ENCODE peak calls at places on chromosomes 6 and 20, in six cellular contexts. I, X, N, C, Z and G are unnamed samples.

GRCh38 chr6:119129968-119130484 is 51.6 kb upstream of the FAM184A start:
- DNase-seq in Z (no peak), X (no peak), I (no peak), C (no peak), N (no peak), G (no peak)

GRCh38 chr6:15842718-15843117 is 179.9 kb upstream of the DTNBP1 start:
- DNase-seq in C (no peak), Z (no peak), N (no peak), I (no peak), X (no peak), G (no peak)

GRCh38 chr20:58510921-58511320 is 4.3 kb downstream of the APCDD1L start:
- DNase-seq in N (no peak), Z (peak), I (no peak), C (no peak), X (no peak), G (no peak)

GRCh38 chr6:132763269-132763668 is 5.6 kb upstream of the VNN2 start:
- DNase-seq in Z (no peak), N (peak), C (peak), I (peak), X (peak), G (peak)

GRCh38 chr6:131808460-131809269 is 845 bp downstream of the ENPP1 start:
- DNase-seq in I (no peak), Z (no peak), C (no peak), N (no peak), X (no peak), G (no peak)

GRCh38 chr20:20430066-20430465 is 62.2 kb downstream of the INSM1 start:
- DNase-seq in Z (no peak), I (no peak), N (no peak), C (no peak), X (no peak), G (no peak)

GRCh38 chr6:123001540-123001939 is 5.5 kb downstream of the CLVS2 start:
- DNase-seq in N (no peak), C (no peak), X (no peak), Z (no peak), I (no peak), G (no peak)

GRCh38 chr6:29702519-29703103 is 20.6 kb upstream of the HLA-F start:
- DNase-seq in Z (no peak), I (peak), C (no peak), N (peak), X (peak), G (peak)

GRCh38 chr6:114430534-114431124 is 87.8 kb upstream of the HS3ST5 start:
- DNase-seq in C (no peak), X (no peak), Z (no peak), N (no peak), I (no peak), G (no peak)

DNA sequence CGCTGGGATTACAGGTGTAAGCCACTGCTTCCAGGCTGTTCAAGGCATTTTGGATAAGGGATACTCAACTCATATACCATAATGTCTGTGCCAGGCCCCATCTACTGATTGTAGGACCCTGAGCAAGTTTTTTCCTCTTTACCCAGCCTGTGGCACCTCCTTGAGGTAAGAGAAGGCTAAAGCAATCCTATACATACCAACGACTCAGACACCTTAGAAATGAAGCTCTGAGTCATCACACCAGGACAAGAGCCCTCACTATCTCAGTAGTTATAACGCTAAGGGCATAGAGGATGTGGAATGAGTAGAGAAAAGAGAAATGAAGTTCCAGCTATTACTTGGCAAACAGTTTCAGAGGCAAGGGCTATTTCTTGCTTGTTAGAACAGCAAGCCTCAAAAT is 16.9 kb downstream of the NDRG3 start:
- DNase-seq in I (no peak), N (peak), Z (no peak), X (peak), C (no peak), G (peak)
- TF ChIP-seq CTCF in I (no peak), N (peak), Z (peak), X (peak), C (no peak), G (no peak)

GRCh38 chr6:110999634-111000270 is 17.9 kb downstream of the RPF2 start:
- DNase-seq in N (peak), X (no peak), Z (no peak), C (no peak), I (no peak), G (no peak)
- TF ChIP-seq CTCF in N (peak), X (peak), Z (peak), C (peak), I (no peak), G (no peak)

GRCh38 chr20:36795691-36796090 is 22.1 kb upstream of the DSN1 start:
- DNase-seq in C (no peak), N (no peak), I (no peak), Z (no peak), X (no peak), G (no peak)

GRCh38 chr20:36793294-36794115 is 19.9 kb upstream of the DSN1 start:
- DNase-seq in X (no peak), N (no peak), C (no peak), I (no peak), Z (peak), G (no peak)

GRCh38 chr20:36791862-36792261 is 18.3 kb upstream of the DSN1 start:
- DNase-seq in X (no peak), I (peak), N (no peak), C (no peak), Z (no peak), G (no peak)

GRCh38 chr20:36794116-36794474 is 20.5 kb upstream of the DSN1 start:
- DNase-seq in C (no peak), N (no peak), X (no peak), Z (peak), I (no peak), G (no peak)

GRCh38 chr20:36792422-36792821 is 18.9 kb upstream of the DSN1 start:
- DNase-seq in N (peak), C (peak), Z (no peak), X (peak), I (peak), G (peak)
- TF ChIP-seq CTCF in N (peak), C (peak), Z (peak), X (peak), I (peak), G (peak)

DNA sequence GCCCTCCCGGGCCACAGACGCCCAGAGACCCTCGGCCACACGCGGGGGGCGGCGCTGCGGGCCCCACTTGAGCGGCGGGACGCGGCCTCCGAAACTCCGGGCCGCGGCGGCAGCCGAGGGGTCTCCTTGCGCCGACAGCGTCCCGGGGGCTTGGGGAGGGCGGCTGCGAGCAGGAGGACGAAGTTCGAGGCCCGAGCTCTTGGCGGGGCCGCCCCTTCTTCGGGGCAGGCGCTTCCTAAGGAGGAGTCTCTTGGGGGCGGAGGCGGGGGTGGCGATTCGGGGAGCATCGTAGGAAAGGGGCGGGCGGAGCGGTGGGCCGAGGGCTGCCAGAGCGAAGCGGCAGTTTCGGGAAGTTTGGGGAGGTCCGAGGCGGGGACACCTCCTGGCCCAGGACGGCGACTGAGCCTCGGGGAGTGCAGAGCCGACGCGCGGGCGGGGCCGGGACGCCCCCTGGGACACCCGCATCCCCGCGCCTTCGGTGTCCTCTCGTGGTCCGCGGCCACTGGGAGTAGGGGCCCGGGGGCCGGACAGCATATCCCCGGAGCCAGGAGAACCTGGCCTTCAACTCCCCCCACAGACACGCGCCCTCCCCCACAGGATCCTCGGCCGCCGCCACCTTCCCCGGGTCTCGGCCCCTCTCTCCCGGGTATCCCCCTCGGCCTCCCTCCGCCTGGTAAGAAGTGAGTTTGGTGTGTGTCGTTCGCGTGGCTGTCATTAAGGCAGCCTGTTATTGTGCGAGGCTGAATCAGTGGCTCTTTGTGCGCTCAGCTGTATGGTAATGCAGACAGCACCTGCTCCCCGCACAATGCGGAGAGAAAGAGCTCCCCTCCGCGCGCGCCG is 613 bp upstream of the DLL1 start:
- DNase-seq in Z (no peak), I (peak), X (peak), C (no peak), N (peak), G (peak)
- TF ChIP-seq CTCF in Z (no peak), I (no peak), X (peak), C (no peak), N (peak), G (peak)